ENCODE peak calls at places on chromosome 21, in five cellular contexts. S is islet precursor cell; U is aorta; Y is COR-L47; W is activated naive CD4-positive, alpha-beta T cell treated with anti-CD3 and anti-CD28 coated beads, Interleukin-2, amount 50 U/mL, for 16 hours. O is an unnamed sample.

GRCh38 chr21:44520326-44521300 is 19.4 kb downstream of the KRTAP10-1 start:
- DNase-seq in S (no peak), U (peak), Y (no peak), W (no peak), O (peak)

GRCh38 chr21:43825936-43826622 is 36.7 kb downstream of the RRP1 start:
- DNase-seq in S (peak), U (peak), Y (no peak), W (no peak), O (peak)

GRCh38 chr21:45226540-45227326 is 61.0 kb downstream of the POFUT2 start:
- DNase-seq in S (no peak), U (no peak), Y (no peak), W (no peak), O (no peak)

GRCh38 chr21:45049725-45050359 is 24.5 kb upstream of the ADARB1 start:
- DNase-seq in S (no peak), U (peak), Y (no peak), W (no peak), O (no peak)

GRCh38 chr21:25881524-25882376 is 147.0 kb downstream of the GABPA start:
- DNase-seq in S (peak), U (peak), Y (peak), W (peak), O (peak)

GRCh38 chr21:31945116-31945515 is 72.3 kb downstream of the HUNK start:
- DNase-seq in S (no peak), U (no peak), Y (no peak), W (no peak), O (no peak)

GRCh38 chr21:36212513-36212780 is 55.8 kb downstream of the DOP1B start:
- DNase-seq in S (no peak), U (no peak), Y (no peak), W (no peak), O (peak)

GRCh38 chr21:35559128-35559831 is 501.0 kb downstream of the SETD4 start:
- DNase-seq in S (peak), U (peak), Y (no peak), W (no peak), O (no peak)

GRCh38 chr21:16873581-16873980 is 639.3 kb upstream of the CXADR start:
- DNase-seq in S (no peak), U (no peak), Y (no peak), W (no peak), O (no peak)

GRCh38 chr21:41877901-41878830 is 978 bp downstream of the PRDM15 start:
- DNase-seq in S (no peak), U (no peak), Y (peak), W (peak), O (peak)

GRCh38 chr21:35232545-35233176 is 183.6 kb upstream of the RUNX1 start:
- DNase-seq in S (peak), U (no peak), Y (no peak), W (no peak), O (no peak)

GRCh38 chr21:45634511-45635183 is 8.9 kb upstream of the PCBP3 start:
- DNase-seq in S (no peak), U (no peak), Y (no peak), W (no peak), O (no peak)

GRCh38 chr21:44699502-44700001 is 2.6 kb downstream of the KRTAP10-12 start:
- DNase-seq in S (no peak), U (no peak), Y (no peak), W (no peak), O (no peak)

GRCh38 chr21:20949884-20950283 is 48.3 kb upstream of the NCAM2 start:
- DNase-seq in S (no peak), U (no peak), Y (no peak), W (no peak), O (no peak)

GRCh38 chr21:37008705-37009104 is 2.2 kb downstream of the RIPPLY3 start:
- DNase-seq in S (no peak), U (no peak), Y (peak), W (no peak), O (no peak)

GRCh38 chr21:36347962-36348328 is 27.9 kb downstream of the MORC3 start:
- DNase-seq in S (no peak), U (no peak), Y (no peak), W (no peak), O (no peak)